ENCODE peak calls at places on chromosome 9, in four cellular contexts. K is bronchial epithelial cell, T is thoracic aorta, U is pancreas. E is an unnamed sample.

GRCh38 chr9:117733465-117733864 is 29.3 kb downstream of the TLR4 start:
- DNase-seq in K (no peak), T (no peak), U (no peak), E (no peak)

GRCh38 chr9:121680236-121680635 is 28.8 kb downstream of the DAB2IP start:
- DNase-seq in K (no peak), T (no peak), U (no peak), E (no peak)

GRCh38 chr9:38319496-38320173 is 72.9 kb upstream of the ALDH1B1 start:
- DNase-seq in K (peak), T (no peak), U (no peak), E (no peak)

GRCh38 chr9:33686942-33687341 is 108.4 kb upstream of the PRSS3 start:
- DNase-seq in K (no peak), T (no peak), U (no peak), E (no peak)

GRCh38 chr9:116101516-116101915 is 52.1 kb upstream of the PAPPA start:
- DNase-seq in K (peak), T (no peak), U (no peak), E (no peak)

GRCh38 chr9:12640021-12640587 is 53.1 kb upstream of the TYRP1 start:
- DNase-seq in K (peak), T (no peak), U (no peak), E (no peak)

GRCh38 chr9:133535285-133535877 is 877 bp downstream of the ADAMTSL2 start:
- DNase-seq in K (no peak), T (no peak), U (no peak), E (no peak)

GRCh38 chr9:113139953-113140352 is 10.9 kb upstream of the SLC31A2 start:
- DNase-seq in K (no peak), T (no peak), U (no peak), E (no peak)

GRCh38 chr9:6584881-6585597 is 60.5 kb downstream of the GLDC start:
- DNase-seq in K (peak), T (no peak), U (no peak), E (no peak)

GRCh38 chr9:129635099-129635803 is 6.7 kb downstream of the ASB6 start:
- DNase-seq in K (no peak), T (no peak), U (no peak), E (no peak)

GRCh38 chr9:122347348-122348287 is 23.2 kb upstream of the PTGS1 start:
- DNase-seq in K (peak), T (no peak), U (no peak), E (no peak)

GRCh38 chr9:122355336-122355875 is 15.4 kb upstream of the PTGS1 start:
- DNase-seq in K (no peak), T (no peak), U (no peak), E (no peak)

GRCh38 chr9:92180669-92181181 is 65.5 kb upstream of the SPTLC1 start:
- DNase-seq in K (peak), T (no peak), U (no peak), E (no peak)

GRCh38 chr9:124037790-124038189 is 26.2 kb downstream of the LHX2 start:
- DNase-seq in K (no peak), T (no peak), U (no peak), E (no peak)

GRCh38 chr9:100324594-100325200 is 28.0 kb downstream of the TEX10 start:
- DNase-seq in K (peak), T (no peak), U (no peak), E (no peak)

GRCh38 chr9:110591526-110591925 is 12.0 kb upstream of the SVEP1 start:
- DNase-seq in K (peak), T (no peak), U (no peak), E (no peak)

GRCh38 chr9:77999231-77999631 is 32.4 kb downstream of the GNAQ start:
- DNase-seq in K (no peak), T (no peak), U (no peak), E (no peak)

DNA sequence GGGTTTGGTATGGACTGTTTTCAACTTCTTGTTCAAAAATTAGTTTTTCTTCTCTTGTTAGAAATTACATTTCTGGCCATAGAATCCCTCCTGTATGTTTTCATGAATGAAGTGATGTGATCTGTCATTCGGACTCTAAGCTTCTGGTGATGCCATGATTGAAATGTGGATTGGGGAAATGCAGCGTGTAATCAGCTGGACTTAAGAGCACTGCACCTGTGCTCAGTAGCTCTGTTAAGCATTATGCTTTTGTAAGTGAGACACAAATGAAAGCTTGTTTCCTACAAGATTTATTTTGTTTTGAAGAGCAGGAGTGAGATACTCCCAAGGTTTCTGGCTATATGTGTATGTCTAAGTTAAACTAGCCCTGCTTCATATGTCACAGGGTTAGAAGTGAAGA is 24.0 kb upstream of the FAM120AOS start:
- DNase-seq in K (no peak), T (no peak), U (no peak), E (no peak)
- TF ChIP-seq CTCF in K (no peak), T (no peak), U (no peak), E (no peak)

DNA sequence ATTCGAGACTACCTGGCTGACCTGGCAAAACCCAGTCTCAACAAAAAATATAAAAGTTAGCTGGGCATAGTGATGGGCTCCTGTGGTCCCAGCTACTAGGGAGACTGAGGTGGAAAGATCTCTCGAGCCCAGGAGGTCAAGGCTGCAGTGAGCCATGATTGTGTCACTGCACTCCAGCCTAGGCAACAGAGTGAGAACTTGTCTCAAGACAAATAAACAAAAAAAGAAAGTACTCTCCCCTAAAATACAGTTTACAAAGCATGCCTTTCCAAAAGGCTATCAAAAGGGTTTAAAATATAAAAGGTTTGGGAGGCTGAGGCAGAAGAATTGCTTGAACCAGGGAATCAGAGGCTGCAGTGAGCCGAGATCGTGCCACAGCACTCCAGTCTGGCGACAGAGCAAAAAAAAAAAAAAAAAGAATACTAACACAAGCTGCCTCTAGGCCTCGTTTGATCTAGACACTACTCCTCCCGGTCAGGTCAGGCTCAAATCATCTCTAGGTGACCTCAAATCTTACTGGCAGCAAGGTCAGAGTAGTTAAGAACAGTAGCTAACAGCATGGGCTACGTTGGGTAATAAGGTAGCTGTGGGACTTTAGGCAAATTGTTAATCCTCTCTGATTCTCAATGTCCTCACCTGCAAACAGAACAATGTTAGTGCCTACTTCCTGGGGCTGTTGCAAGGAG is 9.3 kb downstream of the NAIF1 start:
- DNase-seq in K (no peak), T (no peak), U (peak), E (no peak)
- TF ChIP-seq CTCF in K (no peak), T (no peak), U (no peak), E (no peak)

GRCh38 chr9:83219154-83219923 is 156.4 kb upstream of the RASEF start:
- DNase-seq in K (peak), T (no peak), U (peak), E (peak)
- TF ChIP-seq CTCF in K (peak), T (peak), U (no peak), E (no peak)

GRCh38 chr9:22447607-22448305 is 1.1 kb downstream of the DMRTA1 start:
- DNase-seq in K (peak), T (no peak), U (no peak), E (no peak)

GRCh38 chr9:22452415-22453010 is 5.9 kb downstream of the DMRTA1 start:
- DNase-seq in K (peak), T (no peak), U (peak), E (peak)

GRCh38 chr9:22446589-22446949 is at the start of gene DMRTA1:
- DNase-seq in K (peak), T (peak), U (peak), E (no peak)

GRCh38 chr9:22446950-22447606 is 454 bp downstream of the DMRTA1 start:
- DNase-seq in K (peak), T (no peak), U (peak), E (no peak)
- TF ChIP-seq CTCF in K (peak), T (no peak), U (no peak), E (no peak)

GRCh38 chr9:96758845-96759673 is 18.8 kb downstream of the ZNF510 start:
- DNase-seq in K (no peak), T (no peak), U (no peak), E (no peak)
- TF ChIP-seq CTCF in K (no peak), T (no peak), U (no peak), E (no peak)

GRCh38 chr9:120358877-120359276 is 221.1 kb downstream of the CDK5RAP2 start:
- DNase-seq in K (no peak), T (no peak), U (no peak), E (no peak)
- TF ChIP-seq CTCF in K (no peak), T (no peak), U (no peak), E (no peak)

GRCh38 chr9:132242621-132243155 is 80.8 kb downstream of the NTNG2 start:
- DNase-seq in K (no peak), T (no peak), U (no peak), E (no peak)
- TF ChIP-seq CTCF in K (no peak), T (no peak), U (no peak), E (no peak)

GRCh38 chr9:20770947-20771346 is 86.9 kb downstream of the FOCAD start:
- DNase-seq in K (no peak), T (no peak), U (no peak), E (no peak)

GRCh38 chr9:20775683-20776082 is 91.6 kb downstream of the FOCAD start:
- DNase-seq in K (no peak), T (no peak), U (no peak), E (no peak)

GRCh38 chr9:20771721-20772120 is 87.7 kb downstream of the FOCAD start:
- DNase-seq in K (no peak), T (no peak), U (no peak), E (no peak)
- TF ChIP-seq CTCF in K (no peak), T (no peak), U (no peak), E (no peak)

GRCh38 chr9:22307013-22307711 is 139.5 kb upstream of the DMRTA1 start:
- DNase-seq in K (peak), T (no peak), U (no peak), E (no peak)

GRCh38 chr9:22308177-22308576 is 138.4 kb upstream of the DMRTA1 start:
- DNase-seq in K (no peak), T (no peak), U (no peak), E (no peak)
- TF ChIP-seq CTCF in K (no peak), T (no peak), U (no peak), E (no peak)